ENCODE peak calls at places on chromosomes 5 and 9, in eight cellular contexts. One of them, this sample, is unnamed.

GRCh38 chr9:26375448-26375847 is 517.2 kb downstream of the CAAP1 start:
- DNase-seq in GM12878: no peak
- DNase-seq in HCT116: no peak
- DNase-seq in K562: no peak
- DNase-seq in HepG2: no peak
- DNase-seq in SK-N-MC: no peak
- DNase-seq in SK-N-SH: no peak
- DNase-seq in H1: no peak
- DNase-seq in this sample: no peak

GRCh38 chr9:12640021-12640587 is 53.1 kb upstream of the TYRP1 start:
- DNase-seq in HCT116: peak
- DNase-seq in SK-N-MC: peak
- DNase-seq in SK-N-SH: peak
- DNase-seq in H1: no peak
- DNase-seq in GM12878: no peak
- DNase-seq in K562: peak
- DNase-seq in HepG2: peak
- DNase-seq in this sample: peak

GRCh38 chr9:115808695-115809094 is 344.9 kb upstream of the PAPPA start:
- DNase-seq in K562: no peak
- DNase-seq in HCT116: no peak
- DNase-seq in HepG2: no peak
- DNase-seq in H1: no peak
- DNase-seq in SK-N-MC: no peak
- DNase-seq in SK-N-SH: no peak
- DNase-seq in GM12878: no peak
- DNase-seq in this sample: no peak

GRCh38 chr5:127088226-127088625 is 14.9 kb upstream of the C5orf63 start:
- DNase-seq in K562: no peak
- DNase-seq in HCT116: no peak
- DNase-seq in GM12878: no peak
- DNase-seq in H1: no peak
- DNase-seq in SK-N-SH: no peak
- DNase-seq in HepG2: no peak
- DNase-seq in SK-N-MC: no peak
- DNase-seq in this sample: no peak

GRCh38 chr5:24110019-24110615 is 534.7 kb downstream of the CDH10 start:
- DNase-seq in HepG2: peak
- DNase-seq in K562: peak
- DNase-seq in GM12878: no peak
- DNase-seq in HCT116: no peak
- DNase-seq in SK-N-SH: peak
- DNase-seq in SK-N-MC: peak
- DNase-seq in H1: no peak
- DNase-seq in this sample: no peak

GRCh38 chr9:68547417-68547816 is 6.7 kb upstream of the TMEM252 start:
- DNase-seq in SK-N-SH: no peak
- DNase-seq in K562: no peak
- DNase-seq in HepG2: no peak
- DNase-seq in HCT116: no peak
- DNase-seq in SK-N-MC: no peak
- DNase-seq in H1: no peak
- DNase-seq in GM12878: no peak
- DNase-seq in this sample: no peak

GRCh38 chr5:146753618-146754123 is 124.9 kb downstream of the PPP2R2B start:
- DNase-seq in GM12878: no peak
- DNase-seq in H1: no peak
- DNase-seq in SK-N-MC: no peak
- DNase-seq in SK-N-SH: no peak
- DNase-seq in HepG2: no peak
- DNase-seq in K562: no peak
- DNase-seq in HCT116: no peak
- DNase-seq in this sample: no peak

GRCh38 chr9:113621309-113621791 is 157.8 kb downstream of the RGS3 start:
- DNase-seq in SK-N-MC: no peak
- DNase-seq in H1: peak
- DNase-seq in HCT116: no peak
- DNase-seq in SK-N-SH: no peak
- DNase-seq in K562: no peak
- DNase-seq in HepG2: no peak
- DNase-seq in GM12878: no peak
- DNase-seq in this sample: peak

GRCh38 chr9:72065076-72065475 is 4.7 kb upstream of the C9orf57 start:
- DNase-seq in GM12878: no peak
- DNase-seq in H1: no peak
- DNase-seq in K562: no peak
- DNase-seq in SK-N-MC: no peak
- DNase-seq in SK-N-SH: no peak
- DNase-seq in HCT116: no peak
- DNase-seq in HepG2: no peak
- DNase-seq in this sample: no peak

GRCh38 chr9:71608825-71609452 is 159.4 kb downstream of the CEMIP2 start:
- DNase-seq in SK-N-MC: no peak
- DNase-seq in SK-N-SH: no peak
- DNase-seq in GM12878: no peak
- DNase-seq in HepG2: peak
- DNase-seq in HCT116: no peak
- DNase-seq in H1: peak
- DNase-seq in K562: no peak
- DNase-seq in this sample: no peak

GRCh38 chr5:116640236-116640635 is 65.6 kb upstream of the SEMA6A start:
- DNase-seq in H1: no peak
- DNase-seq in HCT116: no peak
- DNase-seq in K562: no peak
- DNase-seq in SK-N-SH: no peak
- DNase-seq in GM12878: no peak
- DNase-seq in HepG2: no peak
- DNase-seq in SK-N-MC: no peak
- DNase-seq in this sample: no peak

GRCh38 chr5:149212203-149212951 is 59.3 kb upstream of the AFAP1L1 start:
- DNase-seq in K562: no peak
- DNase-seq in GM12878: no peak
- DNase-seq in SK-N-MC: no peak
- DNase-seq in H1: no peak
- DNase-seq in SK-N-SH: no peak
- DNase-seq in HCT116: no peak
- DNase-seq in HepG2: no peak
- DNase-seq in this sample: peak

GRCh38 chr5:55232194-55232984 is 1.0 kb downstream of the CCNO start:
- DNase-seq in GM12878: no peak
- DNase-seq in K562: peak
- DNase-seq in HepG2: no peak
- DNase-seq in SK-N-MC: no peak
- DNase-seq in SK-N-SH: peak
- DNase-seq in H1: peak
- DNase-seq in HCT116: peak
- DNase-seq in this sample: peak
- TF ChIP-seq POLR2AphosphoS5 in GM12878: no peak
- TF ChIP-seq POLR2AphosphoS5 in K562: no peak
- TF ChIP-seq POLR2AphosphoS5 in HepG2: no peak
- TF ChIP-seq POLR2AphosphoS5 in SK-N-MC: peak
- TF ChIP-seq POLR2AphosphoS5 in SK-N-SH: no peak
- TF ChIP-seq POLR2AphosphoS5 in H1: no peak
- TF ChIP-seq POLR2AphosphoS5 in HCT116: peak
- TF ChIP-seq POLR2AphosphoS5 in this sample: no peak

DNA sequence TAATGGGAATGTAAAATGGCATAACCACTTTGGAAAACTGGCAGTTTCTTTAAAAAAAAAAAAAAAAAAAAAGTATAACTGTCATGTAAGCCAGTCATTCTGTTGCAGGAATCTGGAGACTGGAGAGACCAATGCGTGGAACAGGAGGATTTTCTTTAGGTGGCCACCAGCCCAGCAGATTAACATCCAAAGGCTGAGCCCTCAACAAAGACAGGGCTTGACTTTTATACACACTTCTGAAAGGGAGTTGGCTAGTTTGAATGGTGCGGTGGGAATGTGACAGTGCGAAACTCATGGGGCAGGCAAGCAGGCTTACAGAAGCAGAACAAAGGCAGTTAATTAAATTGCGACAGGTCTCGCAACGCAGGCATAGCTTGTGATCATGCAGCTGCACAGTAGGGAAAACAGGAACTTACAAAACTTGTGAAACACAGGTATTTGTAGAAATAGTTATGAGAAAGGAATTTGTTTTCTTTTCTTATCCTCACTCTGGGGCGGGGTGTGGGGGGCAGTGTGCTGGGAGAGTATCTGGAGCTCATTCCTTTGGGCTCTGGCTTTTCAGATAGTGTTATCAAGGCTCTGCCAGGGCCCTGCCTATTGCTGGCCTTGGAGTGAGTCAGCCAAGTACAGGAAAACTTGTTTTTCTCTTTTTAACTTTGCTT is 12.0 kb downstream of the UIMC1 start:
- DNase-seq in HepG2: peak
- DNase-seq in K562: peak
- DNase-seq in SK-N-MC: no peak
- DNase-seq in SK-N-SH: no peak
- DNase-seq in HCT116: no peak
- DNase-seq in H1: no peak
- DNase-seq in GM12878: peak
- DNase-seq in this sample: peak
- H3K27ac ChIP-seq in HepG2: peak
- H3K27ac ChIP-seq in K562: peak
- H3K27ac ChIP-seq in SK-N-MC: no peak
- H3K27ac ChIP-seq in SK-N-SH: no peak
- H3K27ac ChIP-seq in HCT116: no peak
- H3K27ac ChIP-seq in H1: no peak
- H3K27ac ChIP-seq in GM12878: peak
- H3K27ac ChIP-seq in this sample: peak

DNA sequence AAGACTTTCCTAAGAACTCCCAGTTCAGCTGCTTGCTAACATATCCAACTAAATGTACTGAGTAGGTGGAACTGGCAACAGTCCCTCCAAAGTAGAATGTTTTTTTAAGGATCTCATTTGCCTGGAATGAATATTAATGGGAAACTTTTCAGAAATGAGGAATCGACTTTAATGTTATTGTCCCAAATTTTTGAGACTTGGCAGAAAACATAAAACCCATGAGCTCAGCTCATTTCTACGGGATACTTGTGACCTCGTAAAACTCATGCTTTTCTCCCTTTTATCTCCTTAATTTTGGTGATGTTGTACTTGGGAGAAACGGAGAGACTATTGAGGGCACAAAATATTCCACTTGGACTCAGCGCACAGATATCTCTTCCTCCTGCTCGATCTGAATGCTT is 296.8 kb downstream of the EBF1 start:
- DNase-seq in SK-N-SH: no peak
- DNase-seq in GM12878: no peak
- DNase-seq in H1: no peak
- DNase-seq in HCT116: no peak
- DNase-seq in SK-N-MC: no peak
- DNase-seq in K562: no peak
- DNase-seq in HepG2: no peak
- DNase-seq in this sample: no peak
- H3K9ac ChIP-seq in SK-N-SH: no peak
- H3K9ac ChIP-seq in GM12878: no peak
- H3K9ac ChIP-seq in H1: no peak
- H3K9ac ChIP-seq in HCT116: no peak
- H3K9ac ChIP-seq in SK-N-MC: no peak
- H3K9ac ChIP-seq in K562: no peak
- H3K9ac ChIP-seq in HepG2: no peak
- H3K9ac ChIP-seq in this sample: no peak

GRCh38 chr5:180825768-180826525 is 23.3 kb upstream of the MGAT1 start:
- DNase-seq in K562: no peak
- DNase-seq in GM12878: no peak
- DNase-seq in SK-N-MC: no peak
- DNase-seq in H1: no peak
- DNase-seq in HepG2: peak
- DNase-seq in SK-N-SH: no peak
- DNase-seq in HCT116: no peak
- DNase-seq in this sample: peak
- TF ChIP-seq POLR2AphosphoS5 in K562: no peak
- TF ChIP-seq POLR2AphosphoS5 in GM12878: no peak
- TF ChIP-seq POLR2AphosphoS5 in SK-N-MC: no peak
- TF ChIP-seq POLR2AphosphoS5 in H1: no peak
- TF ChIP-seq POLR2AphosphoS5 in HepG2: no peak
- TF ChIP-seq POLR2AphosphoS5 in SK-N-SH: no peak
- TF ChIP-seq POLR2AphosphoS5 in HCT116: no peak
- TF ChIP-seq POLR2AphosphoS5 in this sample: no peak

GRCh38 chr5:151274666-151275065 is 21.7 kb downstream of the GM2A start:
- DNase-seq in GM12878: no peak
- DNase-seq in HepG2: no peak
- DNase-seq in H1: no peak
- DNase-seq in SK-N-SH: no peak
- DNase-seq in SK-N-MC: no peak
- DNase-seq in HCT116: no peak
- DNase-seq in K562: no peak
- DNase-seq in this sample: no peak
- H3K27ac ChIP-seq in GM12878: no peak
- H3K27ac ChIP-seq in HepG2: no peak
- H3K27ac ChIP-seq in H1: no peak
- H3K27ac ChIP-seq in SK-N-SH: no peak
- H3K27ac ChIP-seq in SK-N-MC: no peak
- H3K27ac ChIP-seq in HCT116: no peak
- H3K27ac ChIP-seq in K562: no peak
- H3K27ac ChIP-seq in this sample: no peak

DNA sequence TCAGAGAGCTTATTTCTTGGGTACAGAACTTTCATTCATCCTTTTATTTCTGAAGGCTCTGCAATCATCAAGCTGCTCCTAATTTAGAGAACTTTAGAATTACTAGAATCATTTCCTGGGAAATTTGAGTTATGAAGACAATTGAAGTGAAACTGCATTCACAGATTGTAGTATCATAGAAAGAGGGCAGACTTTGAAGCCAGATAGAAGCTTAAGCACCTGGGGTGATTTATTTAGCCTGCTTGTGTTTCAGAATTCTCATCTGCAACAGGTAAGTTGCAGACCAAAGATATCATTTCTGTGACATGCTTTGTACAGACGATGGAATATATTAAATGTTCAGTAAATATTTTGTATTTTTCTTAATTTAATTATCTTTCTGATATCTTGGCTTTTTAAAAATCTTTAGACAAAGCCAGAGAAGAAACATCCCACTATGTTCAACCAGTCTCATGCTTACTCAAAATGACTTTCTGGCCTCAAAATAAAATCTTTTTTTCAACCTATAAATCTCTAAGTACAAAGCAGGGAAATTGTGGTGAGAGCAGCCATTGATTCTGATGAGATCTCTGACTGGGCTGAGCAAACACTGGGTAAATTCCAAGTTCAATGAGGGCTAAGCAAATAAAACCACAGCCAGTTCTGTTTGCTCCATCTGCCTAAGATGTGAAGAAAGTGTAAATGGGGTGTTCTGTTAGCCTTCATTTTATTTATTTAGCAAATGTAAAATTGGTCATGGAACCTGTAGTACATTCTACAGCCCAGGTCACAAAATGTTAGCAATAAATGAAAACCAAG is 264.7 kb upstream of the CCNG1 start:
- DNase-seq in GM12878: no peak
- DNase-seq in HCT116: no peak
- DNase-seq in SK-N-SH: no peak
- DNase-seq in K562: no peak
- DNase-seq in HepG2: no peak
- DNase-seq in H1: no peak
- DNase-seq in SK-N-MC: no peak
- DNase-seq in this sample: no peak
- H3K9ac ChIP-seq in GM12878: no peak
- H3K9ac ChIP-seq in HCT116: no peak
- H3K9ac ChIP-seq in SK-N-SH: no peak
- H3K9ac ChIP-seq in K562: no peak
- H3K9ac ChIP-seq in HepG2: no peak
- H3K9ac ChIP-seq in H1: no peak
- H3K9ac ChIP-seq in SK-N-MC: no peak
- H3K9ac ChIP-seq in this sample: no peak